ENCODE peak calls at places on chromosomes 16 and 17, in eight cellular contexts. One of them, this sample, is unnamed.

GRCh38 chr17:51597340-51597739 is 337.0 kb downstream of the UTP18 start:
- DNase-seq in dorsolateral prefrontal cortex: no peak
- DNase-seq in type B pancreatic cell: no peak
- DNase-seq in fibroblast of the aortic adventitia: no peak
- DNase-seq in AG09319: no peak
- DNase-seq in neural progenitor cell: no peak
- DNase-seq in lung: no peak
- DNase-seq in Peyer's patch: no peak
- DNase-seq in this sample: no peak

GRCh38 chr17:14813649-14814048 is 451.5 kb downstream of the PMP22 start:
- DNase-seq in neural progenitor cell: peak; percentile 71
- DNase-seq in type B pancreatic cell: no peak
- DNase-seq in dorsolateral prefrontal cortex: no peak
- DNase-seq in Peyer's patch: no peak
- DNase-seq in AG09319: no peak
- DNase-seq in lung: no peak
- DNase-seq in fibroblast of the aortic adventitia: peak; percentile 15
- DNase-seq in this sample: no peak

GRCh38 chr17:53722407-53722806 is 100.3 kb upstream of the KIF2B start:
- DNase-seq in Peyer's patch: no peak
- DNase-seq in fibroblast of the aortic adventitia: peak; percentile 96
- DNase-seq in neural progenitor cell: no peak
- DNase-seq in AG09319: peak; percentile 57
- DNase-seq in lung: no peak
- DNase-seq in dorsolateral prefrontal cortex: no peak
- DNase-seq in type B pancreatic cell: no peak
- DNase-seq in this sample: no peak

GRCh38 chr17:60501589-60501988 is 24.5 kb downstream of the APPBP2 start:
- DNase-seq in fibroblast of the aortic adventitia: no peak
- DNase-seq in AG09319: no peak
- DNase-seq in lung: no peak
- DNase-seq in dorsolateral prefrontal cortex: no peak
- DNase-seq in Peyer's patch: no peak
- DNase-seq in neural progenitor cell: no peak
- DNase-seq in type B pancreatic cell: no peak
- DNase-seq in this sample: no peak

GRCh38 chr16:68357923-68358322 is 47.1 kb downstream of the PRMT7 start:
- DNase-seq in type B pancreatic cell: no peak
- DNase-seq in lung: no peak
- DNase-seq in neural progenitor cell: no peak
- DNase-seq in fibroblast of the aortic adventitia: no peak
- DNase-seq in Peyer's patch: no peak
- DNase-seq in AG09319: no peak
- DNase-seq in dorsolateral prefrontal cortex: no peak
- DNase-seq in this sample: no peak

GRCh38 chr17:27654654-27655524 is 23.9 kb downstream of the LGALS9 start:
- DNase-seq in AG09319: peak; percentile 7
- DNase-seq in type B pancreatic cell: peak; percentile 81
- DNase-seq in neural progenitor cell: peak; percentile 86
- DNase-seq in lung: peak; percentile 69
- DNase-seq in Peyer's patch: peak; percentile 88
- DNase-seq in dorsolateral prefrontal cortex: peak; percentile 72
- DNase-seq in fibroblast of the aortic adventitia: peak; percentile 59
- DNase-seq in this sample: peak; percentile 85

GRCh38 chr17:69142473-69142802 is 743 bp upstream of the ABCA6 start:
- DNase-seq in dorsolateral prefrontal cortex: no peak
- DNase-seq in fibroblast of the aortic adventitia: peak; percentile 93
- DNase-seq in type B pancreatic cell: no peak
- DNase-seq in AG09319: peak; percentile 50
- DNase-seq in Peyer's patch: no peak
- DNase-seq in lung: no peak
- DNase-seq in neural progenitor cell: no peak
- DNase-seq in this sample: no peak

GRCh38 chr16:2008009-2008526 is 1.6 kb downstream of the ZNF598 start:
- DNase-seq in dorsolateral prefrontal cortex: no peak
- DNase-seq in neural progenitor cell: no peak
- DNase-seq in type B pancreatic cell: no peak
- DNase-seq in fibroblast of the aortic adventitia: peak; percentile 80
- DNase-seq in lung: no peak
- DNase-seq in AG09319: peak; percentile 69
- DNase-seq in Peyer's patch: peak; percentile 81
- DNase-seq in this sample: no peak

GRCh38 chr17:79668344-79669250 is 57.7 kb upstream of the RBFOX3 start:
- DNase-seq in Peyer's patch: no peak
- DNase-seq in type B pancreatic cell: no peak
- DNase-seq in lung: no peak
- DNase-seq in dorsolateral prefrontal cortex: no peak
- DNase-seq in fibroblast of the aortic adventitia: no peak
- DNase-seq in AG09319: no peak
- DNase-seq in neural progenitor cell: no peak
- DNase-seq in this sample: no peak

GRCh38 chr17:69810326-69811035 is 264.5 kb upstream of the KCNJ16 start:
- DNase-seq in lung: no peak
- DNase-seq in Peyer's patch: no peak
- DNase-seq in dorsolateral prefrontal cortex: no peak
- DNase-seq in AG09319: no peak
- DNase-seq in type B pancreatic cell: no peak
- DNase-seq in neural progenitor cell: no peak
- DNase-seq in fibroblast of the aortic adventitia: no peak
- DNase-seq in this sample: no peak

GRCh38 chr17:78045316-78045715 is 83.2 kb downstream of the TMC6 start:
- DNase-seq in dorsolateral prefrontal cortex: no peak
- DNase-seq in AG09319: no peak
- DNase-seq in lung: no peak
- DNase-seq in type B pancreatic cell: no peak
- DNase-seq in Peyer's patch: no peak
- DNase-seq in fibroblast of the aortic adventitia: no peak
- DNase-seq in neural progenitor cell: no peak
- DNase-seq in this sample: no peak

GRCh38 chr16:19179890-19180490 is 11.9 kb downstream of the SYT17 start:
- DNase-seq in fibroblast of the aortic adventitia: peak; percentile 33
- DNase-seq in type B pancreatic cell: no peak
- DNase-seq in neural progenitor cell: peak; percentile 83
- DNase-seq in Peyer's patch: peak; percentile 82
- DNase-seq in lung: peak; percentile 66
- DNase-seq in dorsolateral prefrontal cortex: peak; percentile 58
- DNase-seq in AG09319: no peak
- DNase-seq in this sample: peak; percentile 84

GRCh38 chr17:50312311-50312710 is 33.6 kb upstream of the XYLT2 start:
- DNase-seq in dorsolateral prefrontal cortex: no peak
- DNase-seq in neural progenitor cell: no peak
- DNase-seq in lung: no peak
- DNase-seq in AG09319: no peak
- DNase-seq in Peyer's patch: no peak
- DNase-seq in fibroblast of the aortic adventitia: no peak
- DNase-seq in type B pancreatic cell: no peak
- DNase-seq in this sample: no peak

GRCh38 chr16:897200-897543 is 73.6 kb downstream of the LMF1 start:
- DNase-seq in dorsolateral prefrontal cortex: no peak
- DNase-seq in lung: no peak
- DNase-seq in neural progenitor cell: no peak
- DNase-seq in type B pancreatic cell: no peak
- DNase-seq in Peyer's patch: no peak
- DNase-seq in fibroblast of the aortic adventitia: no peak
- DNase-seq in AG09319: no peak
- DNase-seq in this sample: no peak

GRCh38 chr16:89374393-89374948 is 115.9 kb downstream of the ANKRD11 start:
- DNase-seq in lung: no peak
- DNase-seq in AG09319: no peak
- DNase-seq in dorsolateral prefrontal cortex: peak; percentile 61
- DNase-seq in fibroblast of the aortic adventitia: no peak
- DNase-seq in type B pancreatic cell: no peak
- DNase-seq in neural progenitor cell: peak; percentile 74
- DNase-seq in Peyer's patch: no peak
- DNase-seq in this sample: no peak

GRCh38 chr16:54511181-54511731 is 224.7 kb upstream of the IRX3 start:
- DNase-seq in fibroblast of the aortic adventitia: peak; percentile 93
- DNase-seq in neural progenitor cell: peak; percentile 36
- DNase-seq in lung: no peak
- DNase-seq in Peyer's patch: no peak
- DNase-seq in AG09319: peak; percentile 22
- DNase-seq in dorsolateral prefrontal cortex: no peak
- DNase-seq in type B pancreatic cell: no peak
- DNase-seq in this sample: no peak

GRCh38 chr17:48375356-48375755 is 54.7 kb downstream of the SKAP1 start:
- DNase-seq in type B pancreatic cell: no peak
- DNase-seq in lung: no peak
- DNase-seq in neural progenitor cell: no peak
- DNase-seq in Peyer's patch: no peak
- DNase-seq in dorsolateral prefrontal cortex: no peak
- DNase-seq in fibroblast of the aortic adventitia: peak; percentile 22
- DNase-seq in AG09319: no peak
- DNase-seq in this sample: no peak

GRCh38 chr17:48373130-48373844 is 56.7 kb downstream of the SKAP1 start:
- DNase-seq in type B pancreatic cell: no peak
- DNase-seq in neural progenitor cell: no peak
- DNase-seq in AG09319: no peak
- DNase-seq in dorsolateral prefrontal cortex: no peak
- DNase-seq in Peyer's patch: no peak
- DNase-seq in lung: no peak
- DNase-seq in fibroblast of the aortic adventitia: no peak
- DNase-seq in this sample: no peak

GRCh38 chr17:48373882-48374281 is 56.1 kb downstream of the SKAP1 start:
- DNase-seq in AG09319: no peak
- DNase-seq in lung: no peak
- DNase-seq in fibroblast of the aortic adventitia: no peak
- DNase-seq in Peyer's patch: no peak
- DNase-seq in neural progenitor cell: no peak
- DNase-seq in dorsolateral prefrontal cortex: no peak
- DNase-seq in type B pancreatic cell: no peak
- DNase-seq in this sample: no peak

GRCh38 chr17:48376926-48377325 is 53.1 kb downstream of the SKAP1 start:
- DNase-seq in dorsolateral prefrontal cortex: no peak
- DNase-seq in Peyer's patch: no peak
- DNase-seq in AG09319: no peak
- DNase-seq in neural progenitor cell: no peak
- DNase-seq in type B pancreatic cell: no peak
- DNase-seq in lung: no peak
- DNase-seq in fibroblast of the aortic adventitia: no peak
- DNase-seq in this sample: no peak

GRCh38 chr17:48374650-48375230 is 55.3 kb downstream of the SKAP1 start:
- DNase-seq in lung: no peak
- DNase-seq in fibroblast of the aortic adventitia: no peak
- DNase-seq in type B pancreatic cell: no peak
- DNase-seq in AG09319: no peak
- DNase-seq in neural progenitor cell: peak; percentile 74
- DNase-seq in dorsolateral prefrontal cortex: no peak
- DNase-seq in Peyer's patch: peak; percentile 73
- DNase-seq in this sample: peak; percentile 34
- TF ChIP-seq CTCF in lung: peak; percentile 26
- TF ChIP-seq CTCF in fibroblast of the aortic adventitia: peak; percentile 28
- TF ChIP-seq CTCF in type B pancreatic cell: peak; percentile 62
- TF ChIP-seq CTCF in AG09319: no peak
- TF ChIP-seq CTCF in neural progenitor cell: peak; percentile 77
- TF ChIP-seq CTCF in dorsolateral prefrontal cortex: no peak
- TF ChIP-seq CTCF in Peyer's patch: peak; percentile 89
- TF ChIP-seq CTCF in this sample: peak; percentile 56

DNA sequence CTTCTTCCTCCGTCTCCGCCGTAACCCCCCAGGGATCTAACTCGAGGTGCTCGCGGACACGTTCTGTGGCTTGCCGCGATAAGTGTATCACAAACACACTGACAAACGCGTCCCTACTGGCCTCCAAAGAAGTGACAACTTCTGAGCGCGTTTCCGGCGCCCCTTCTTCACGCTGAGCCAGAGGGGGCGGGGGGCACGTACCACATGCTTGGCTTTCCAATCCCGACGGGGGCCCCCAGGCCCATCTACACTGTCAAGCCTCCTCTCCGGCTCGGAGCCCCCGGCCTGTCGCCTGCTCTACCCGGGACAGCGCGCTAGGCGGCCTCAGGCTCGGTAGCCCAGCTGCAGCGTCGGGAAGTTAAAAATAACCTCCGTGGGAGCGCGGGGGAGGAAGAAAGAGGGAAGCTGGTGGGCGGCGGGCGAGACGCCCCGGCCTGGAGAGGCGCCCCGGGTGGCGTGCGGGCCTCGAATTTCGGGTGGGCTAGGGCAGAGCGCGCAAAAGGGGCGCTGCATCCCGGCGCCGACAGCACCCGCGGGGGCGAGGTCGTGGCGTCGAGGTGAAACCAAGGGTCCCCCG is 676 bp upstream of the SPHK1 start:
- DNase-seq in lung: no peak
- DNase-seq in Peyer's patch: peak; percentile 56
- DNase-seq in dorsolateral prefrontal cortex: no peak
- DNase-seq in fibroblast of the aortic adventitia: peak; percentile 58
- DNase-seq in neural progenitor cell: peak; percentile 74
- DNase-seq in type B pancreatic cell: no peak
- DNase-seq in AG09319: no peak
- DNase-seq in this sample: peak; percentile 82
- TF ChIP-seq CTCF in lung: no peak
- TF ChIP-seq CTCF in Peyer's patch: peak; percentile 14
- TF ChIP-seq CTCF in dorsolateral prefrontal cortex: peak; percentile 16
- TF ChIP-seq CTCF in fibroblast of the aortic adventitia: peak; percentile 43
- TF ChIP-seq CTCF in neural progenitor cell: peak; percentile 33
- TF ChIP-seq CTCF in type B pancreatic cell: peak; percentile 63
- TF ChIP-seq CTCF in AG09319: peak; percentile 24
- TF ChIP-seq CTCF in this sample: peak; percentile 24

GRCh38 chr16:26598061-26598460 is 468.7 kb upstream of the C16orf82 start:
- DNase-seq in AG09319: no peak
- DNase-seq in neural progenitor cell: no peak
- DNase-seq in dorsolateral prefrontal cortex: peak; percentile 19
- DNase-seq in lung: no peak
- DNase-seq in Peyer's patch: no peak
- DNase-seq in type B pancreatic cell: no peak
- DNase-seq in fibroblast of the aortic adventitia: no peak
- DNase-seq in this sample: no peak
- TF ChIP-seq CTCF in AG09319: no peak
- TF ChIP-seq CTCF in neural progenitor cell: no peak
- TF ChIP-seq CTCF in dorsolateral prefrontal cortex: no peak
- TF ChIP-seq CTCF in lung: no peak
- TF ChIP-seq CTCF in Peyer's patch: no peak
- TF ChIP-seq CTCF in type B pancreatic cell: no peak
- TF ChIP-seq CTCF in fibroblast of the aortic adventitia: no peak
- TF ChIP-seq CTCF in this sample: no peak

GRCh38 chr17:81858967-81859905 is 1.1 kb downstream of the P4HB start:
- DNase-seq in Peyer's patch: no peak
- DNase-seq in lung: no peak
- DNase-seq in AG09319: no peak
- DNase-seq in neural progenitor cell: no peak
- DNase-seq in type B pancreatic cell: no peak
- DNase-seq in fibroblast of the aortic adventitia: peak; percentile 29
- DNase-seq in dorsolateral prefrontal cortex: no peak
- DNase-seq in this sample: no peak

GRCh38 chr17:81858170-81858966 is 2.0 kb downstream of the P4HB start:
- DNase-seq in AG09319: no peak
- DNase-seq in Peyer's patch: no peak
- DNase-seq in fibroblast of the aortic adventitia: no peak
- DNase-seq in dorsolateral prefrontal cortex: no peak
- DNase-seq in lung: no peak
- DNase-seq in type B pancreatic cell: no peak
- DNase-seq in neural progenitor cell: no peak
- DNase-seq in this sample: no peak

GRCh38 chr17:81852237-81852636 is 8.1 kb downstream of the P4HB start:
- DNase-seq in AG09319: no peak
- DNase-seq in Peyer's patch: no peak
- DNase-seq in type B pancreatic cell: no peak
- DNase-seq in dorsolateral prefrontal cortex: no peak
- DNase-seq in fibroblast of the aortic adventitia: no peak
- DNase-seq in neural progenitor cell: no peak
- DNase-seq in lung: no peak
- DNase-seq in this sample: no peak

GRCh38 chr17:81851423-81851822 is 8.9 kb downstream of the P4HB start:
- DNase-seq in type B pancreatic cell: no peak
- DNase-seq in dorsolateral prefrontal cortex: no peak
- DNase-seq in neural progenitor cell: no peak
- DNase-seq in AG09319: no peak
- DNase-seq in lung: no peak
- DNase-seq in Peyer's patch: no peak
- DNase-seq in fibroblast of the aortic adventitia: no peak
- DNase-seq in this sample: no peak

GRCh38 chr17:81854974-81855774 is 5.2 kb downstream of the P4HB start:
- DNase-seq in AG09319: no peak
- DNase-seq in lung: no peak
- DNase-seq in neural progenitor cell: no peak
- DNase-seq in dorsolateral prefrontal cortex: no peak
- DNase-seq in type B pancreatic cell: no peak
- DNase-seq in Peyer's patch: no peak
- DNase-seq in fibroblast of the aortic adventitia: peak; percentile 62
- DNase-seq in this sample: no peak
- TF ChIP-seq CTCF in AG09319: no peak
- TF ChIP-seq CTCF in lung: no peak
- TF ChIP-seq CTCF in neural progenitor cell: peak; percentile 23
- TF ChIP-seq CTCF in dorsolateral prefrontal cortex: no peak
- TF ChIP-seq CTCF in type B pancreatic cell: no peak
- TF ChIP-seq CTCF in Peyer's patch: peak; percentile 47
- TF ChIP-seq CTCF in fibroblast of the aortic adventitia: no peak
- TF ChIP-seq CTCF in this sample: no peak

This sample was measured in GM13977.